ENCODE peak calls at places on chromosomes 4 and X, in nine cellular contexts. T, N, R, K, G, B, H, M and O are unnamed samples.

GRCh38 chr4:156824451-156825060 is 147.0 kb downstream of the PDGFC start:
- DNase-seq in T (no peak), N (no peak), R (no peak), K (no peak), G (no peak), B (no peak), H (no peak), M (no peak), O (no peak)

GRCh38 chr4:74161676-74162450 is 3.9 kb downstream of the MTHFD2L start:
- DNase-seq in T (no peak), N (no peak), R (no peak), K (no peak), G (peak; percentile 48), B (no peak), H (no peak), M (no peak), O (no peak)

GRCh38 chrX:4710618-4711433 is 997.4 kb upstream of the PRKX start:
- DNase-seq in T (no peak), N (no peak), R (peak; percentile 56), K (no peak), G (no peak), B (no peak), H (no peak), M (no peak), O (no peak)

GRCh38 chrX:152428089-152428488 is 23.0 kb downstream of the GABRA3 start:
- DNase-seq in T (no peak), N (no peak), R (no peak), K (no peak), G (no peak), B (no peak), H (no peak), M (no peak), O (no peak)

GRCh38 chrX:49066690-49067089 is 7.1 kb downstream of the PRAF2 start:
- DNase-seq in T (no peak), N (no peak), R (no peak), K (no peak), G (no peak), B (no peak), H (no peak), M (no peak), O (no peak)

GRCh38 chrX:10387011-10387410 is 230.2 kb downstream of the CLCN4 start:
- DNase-seq in T (no peak), N (no peak), R (no peak), K (no peak), G (peak; percentile 37), B (no peak), H (no peak), M (no peak), O (no peak)

GRCh38 chr4:111506706-111507105 is 638.5 kb upstream of the FAM241A start:
- DNase-seq in T (no peak), N (no peak), R (no peak), K (no peak), G (peak; percentile 57), B (no peak), H (no peak), M (no peak), O (no peak)

GRCh38 chr4:63787326-63787725 is 621.9 kb downstream of the TECRL start:
- DNase-seq in T (no peak), N (no peak), R (no peak), K (no peak), G (no peak), B (no peak), H (no peak), M (no peak), O (no peak)

GRCh38 chrX:121109986-121110385 is 62.6 kb downstream of the GLUD2 start:
- DNase-seq in T (no peak), N (no peak), R (no peak), K (no peak), G (no peak), B (no peak), H (no peak), M (no peak), O (no peak)

GRCh38 chr4:100008048-100008447 is 58.0 kb upstream of the H2AZ1 start:
- DNase-seq in T (no peak), N (no peak), R (peak; percentile 9), K (no peak), G (peak; percentile 15), B (no peak), H (no peak), M (no peak), O (no peak)

GRCh38 chrX:137569470-137569891 is 3.6 kb downstream of the ZIC3 start:
- DNase-seq in T (no peak), N (no peak), R (no peak), K (no peak), G (no peak), B (no peak), H (no peak), M (no peak), O (no peak)

GRCh38 chr4:124203613-124204284 is 508.8 kb downstream of the ANKRD50 start:
- DNase-seq in T (no peak), N (no peak), R (no peak), K (no peak), G (peak; percentile 86), B (no peak), H (no peak), M (no peak), O (no peak)

GRCh38 chrX:7889138-7889537 is 38.1 kb downstream of the PNPLA4 start:
- DNase-seq in T (no peak), N (no peak), R (no peak), K (no peak), G (no peak), B (no peak), H (no peak), M (no peak), O (no peak)

GRCh38 chr4:165361804-165362203 is 17.0 kb upstream of the CPE start:
- DNase-seq in T (no peak), N (no peak), R (no peak), K (no peak), G (no peak), B (no peak), H (no peak), M (no peak), O (no peak)

GRCh38 chr4:145352438-145353145 is 129.1 kb upstream of the SMAD1 start:
- DNase-seq in T (no peak), N (no peak), R (no peak), K (no peak), G (no peak), B (no peak), H (no peak), M (no peak), O (no peak)

GRCh38 chr4:4780634-4781287 is 78.7 kb upstream of the MSX1 start:
- DNase-seq in T (no peak), N (no peak), R (peak; percentile 6), K (no peak), G (peak; percentile 66), B (no peak), H (no peak), M (no peak), O (no peak)

GRCh38 chr4:4782969-4783368 is 76.5 kb upstream of the MSX1 start:
- DNase-seq in T (no peak), N (no peak), R (no peak), K (no peak), G (peak; percentile 23), B (no peak), H (no peak), M (no peak), O (no peak)

GRCh38 chr4:4781936-4782754 is 77.3 kb upstream of the MSX1 start:
- DNase-seq in T (no peak), N (no peak), R (no peak), K (no peak), G (peak; percentile 32), B (no peak), H (no peak), M (no peak), O (no peak)

GRCh38 chr4:4784379-4784778 is 75.1 kb upstream of the MSX1 start:
- DNase-seq in T (no peak), N (no peak), R (no peak), K (no peak), G (no peak), B (no peak), H (no peak), M (no peak), O (no peak)

DNA sequence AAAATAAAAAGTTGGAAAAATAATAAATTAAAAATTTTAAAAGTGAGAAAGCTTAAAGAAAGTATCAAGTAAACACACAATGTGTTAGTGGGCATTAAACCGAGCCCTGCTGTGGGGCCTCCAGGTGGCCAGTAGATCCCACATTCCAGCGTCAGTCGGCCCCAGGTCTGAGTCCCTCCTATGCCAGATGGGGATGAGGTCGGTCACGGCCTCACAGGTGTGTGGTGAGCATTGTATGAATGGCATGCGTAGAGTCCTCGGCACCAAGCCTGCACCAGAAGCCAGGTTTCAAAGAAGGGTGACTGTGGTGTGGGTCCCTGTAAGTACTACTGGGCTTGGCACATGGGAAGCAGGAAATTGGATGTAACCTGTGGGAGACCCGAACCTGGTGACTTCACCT is 75.6 kb upstream of the MSX1 start:
- DNase-seq in T (no peak), N (no peak), R (no peak), K (no peak), G (no peak), B (no peak), H (no peak), M (no peak), O (no peak)
- H3K27ac ChIP-seq in T (no peak overlapping the region), N (no peak overlapping the region), R (no peak overlapping the region), K (no peak overlapping the region), G (no peak overlapping the region), B (no peak overlapping the region), H (no peak overlapping the region), M (no peak overlapping the region), O (no peak overlapping the region)

DNA sequence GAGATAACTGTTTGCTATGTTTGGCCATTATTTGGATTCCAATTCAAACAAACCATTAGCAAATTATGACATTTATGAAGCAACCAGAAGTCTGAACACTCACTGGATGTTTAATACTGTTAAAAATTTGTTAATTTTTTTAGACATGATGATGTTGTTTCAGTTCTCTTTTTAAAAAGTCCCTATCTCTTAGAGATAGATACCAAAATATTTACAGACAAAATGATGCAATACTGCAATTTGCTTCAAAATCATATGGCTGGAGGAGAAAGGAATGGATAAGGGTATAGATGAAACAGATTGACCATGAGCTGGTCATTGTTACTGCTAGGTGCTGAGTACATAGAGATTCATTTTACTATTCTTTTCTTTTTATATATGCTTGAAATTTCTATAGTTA is 534.6 kb downstream of the BCOR start:
- DNase-seq in T (no peak), N (no peak), R (no peak), K (no peak), G (no peak), B (no peak), H (no peak), M (no peak), O (no peak)
- H3K27ac ChIP-seq in T (no peak overlapping the region), N (no peak overlapping the region), R (no peak overlapping the region), K (no peak overlapping the region), G (no peak overlapping the region), B (no peak overlapping the region), H (no peak overlapping the region), M (no peak overlapping the region), O (no peak overlapping the region)

DNA sequence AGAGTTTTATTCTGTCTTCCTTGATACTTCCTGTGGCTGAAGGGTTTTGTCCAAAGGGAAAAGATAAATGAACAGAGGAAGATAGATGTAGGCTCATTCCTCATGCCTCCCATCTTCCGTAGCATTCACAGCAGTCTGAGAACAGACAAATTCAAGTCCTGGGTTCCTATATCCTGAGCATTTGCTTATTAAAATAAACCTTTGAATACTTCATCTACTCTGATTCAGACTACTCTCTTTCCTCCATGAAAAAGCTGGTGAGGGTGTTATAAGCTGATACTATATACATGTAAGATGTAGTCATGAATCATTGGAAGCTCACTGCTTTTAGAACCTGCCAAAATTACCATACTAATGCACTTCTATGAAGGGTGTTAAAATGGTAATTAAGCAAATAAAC is 61.2 kb downstream of the GAB1 start:
- DNase-seq in T (no peak), N (no peak), R (no peak), K (no peak), G (peak; percentile 28), B (no peak), H (no peak), M (no peak), O (no peak)
- H3K27ac ChIP-seq in T (no peak overlapping the region), N (no peak overlapping the region), R (no peak overlapping the region), K (no peak overlapping the region), G (peak overlapping the region; percentile 81), B (peak overlapping the region; percentile 91), H (no peak overlapping the region), M (no peak overlapping the region), O (no peak overlapping the region)

GRCh38 chr4:1416948-1417260 is 10.7 kb upstream of the NKX1-1 start:
- DNase-seq in T (peak; percentile 43), N (no peak), R (no peak), K (peak; percentile 51), G (no peak), B (no peak), H (no peak), M (no peak), O (no peak)
- H3K27ac ChIP-seq in T (no peak overlapping the region), N (no peak overlapping the region), R (no peak overlapping the region), K (no peak overlapping the region), G (no peak overlapping the region), B (no peak overlapping the region), H (no peak overlapping the region), M (no peak overlapping the region), O (no peak overlapping the region)